ENCODE peak calls at places on chromosomes 16 and 17, in four cellular contexts. One of them, this sample, is unnamed.

GRCh38 chr16:50684823-50685455 is 3.8 kb upstream of the SNX20 start:
- DNase-seq in body of pancreas: peak; percentile 34
- DNase-seq in A549: no peak
- DNase-seq in HCT116: no peak
- DNase-seq in this sample: no peak

GRCh38 chr16:87527055-87527724 is 34.4 kb upstream of the ZCCHC14 start:
- DNase-seq in A549: no peak
- DNase-seq in HCT116: no peak
- DNase-seq in body of pancreas: no peak
- DNase-seq in this sample: no peak

GRCh38 chr17:78722101-78722761 is 59.8 kb downstream of the CYTH1 start:
- DNase-seq in body of pancreas: no peak
- DNase-seq in HCT116: no peak
- DNase-seq in A549: no peak
- DNase-seq in this sample: no peak

GRCh38 chr17:34503804-34504203 is 75.6 kb upstream of the TMEM132E start:
- DNase-seq in HCT116: no peak
- DNase-seq in A549: no peak
- DNase-seq in body of pancreas: peak; percentile 42
- DNase-seq in this sample: no peak

GRCh38 chr16:86884256-86884655 is 305.9 kb downstream of the FOXL1 start:
- DNase-seq in A549: no peak
- DNase-seq in body of pancreas: no peak
- DNase-seq in HCT116: no peak
- DNase-seq in this sample: no peak

GRCh38 chr16:89046491-89046890 is 47.2 kb upstream of the ACSF3 start:
- DNase-seq in A549: no peak
- DNase-seq in HCT116: no peak
- DNase-seq in body of pancreas: no peak
- DNase-seq in this sample: no peak

GRCh38 chr16:77359065-77359502 is 75.8 kb downstream of the ADAMTS18 start:
- DNase-seq in body of pancreas: no peak
- DNase-seq in A549: peak; percentile 91
- DNase-seq in HCT116: no peak
- DNase-seq in this sample: no peak

GRCh38 chr16:84725481-84726078 is 25.8 kb downstream of the USP10 start:
- DNase-seq in A549: no peak
- DNase-seq in body of pancreas: no peak
- DNase-seq in HCT116: no peak
- DNase-seq in this sample: no peak

GRCh38 chr16:67555795-67556212 is 6.5 kb upstream of the CTCF start:
- DNase-seq in HCT116: peak; percentile 16
- DNase-seq in A549: no peak
- DNase-seq in body of pancreas: no peak
- DNase-seq in this sample: no peak

GRCh38 chr16:49854227-49855203 is 1.4 kb downstream of the ZNF423 start:
- DNase-seq in HCT116: no peak
- DNase-seq in body of pancreas: no peak
- DNase-seq in A549: no peak
- DNase-seq in this sample: no peak

GRCh38 chr17:35099929-35100328 is 19.7 kb downstream of the RAD51D start:
- DNase-seq in HCT116: no peak
- DNase-seq in A549: no peak
- DNase-seq in body of pancreas: no peak
- DNase-seq in this sample: no peak

GRCh38 chr16:64907844-64908243 is 214.0 kb downstream of the CDH11 start:
- DNase-seq in HCT116: no peak
- DNase-seq in A549: no peak
- DNase-seq in body of pancreas: peak; percentile 11
- DNase-seq in this sample: no peak

GRCh38 chr16:9235837-9236236 is 144.4 kb downstream of the HAPSTR1 start:
- DNase-seq in A549: no peak
- DNase-seq in HCT116: no peak
- DNase-seq in body of pancreas: no peak
- DNase-seq in this sample: no peak

GRCh38 chr17:39674702-39675389 is 6.6 kb downstream of the PNMT start:
- DNase-seq in HCT116: no peak
- DNase-seq in body of pancreas: peak; percentile 69
- DNase-seq in A549: peak; percentile 23
- DNase-seq in this sample: peak; percentile 90

GRCh38 chr17:4386406-4386805 is 19.9 kb upstream of the UBE2G1 start:
- DNase-seq in body of pancreas: no peak
- DNase-seq in A549: no peak
- DNase-seq in HCT116: no peak
- DNase-seq in this sample: no peak

GRCh38 chr16:48912360-48912759 is 302.4 kb upstream of the N4BP1 start:
- DNase-seq in A549: no peak
- DNase-seq in HCT116: no peak
- DNase-seq in body of pancreas: no peak
- DNase-seq in this sample: no peak

GRCh38 chr16:17177968-17178880 is 292.5 kb downstream of the XYLT1 start:
- DNase-seq in A549: no peak
- DNase-seq in HCT116: no peak
- DNase-seq in body of pancreas: no peak
- DNase-seq in this sample: no peak

GRCh38 chr17:1568950-1569810 is 6.6 kb upstream of the PITPNA start:
- DNase-seq in HCT116: no peak
- DNase-seq in body of pancreas: no peak
- DNase-seq in A549: no peak
- DNase-seq in this sample: no peak

GRCh38 chr17:910503-911194 is 68.9 kb downstream of the NXN start:
- DNase-seq in body of pancreas: no peak
- DNase-seq in HCT116: no peak
- DNase-seq in A549: no peak
- DNase-seq in this sample: no peak

GRCh38 chr16:17273142-17273561 is 197.6 kb downstream of the XYLT1 start:
- DNase-seq in A549: peak; percentile 48
- DNase-seq in body of pancreas: peak; percentile 58
- DNase-seq in HCT116: peak; percentile 69
- DNase-seq in this sample: no peak

GRCh38 chr16:25035494-25036405 is 20.6 kb upstream of the ARHGAP17 start:
- DNase-seq in body of pancreas: no peak
- DNase-seq in A549: no peak
- DNase-seq in HCT116: no peak
- DNase-seq in this sample: no peak

GRCh38 chr17:51461578-51462004 is 201.2 kb downstream of the UTP18 start:
- DNase-seq in HCT116: peak; percentile 78
- DNase-seq in A549: peak; percentile 81
- DNase-seq in body of pancreas: peak; percentile 65
- DNase-seq in this sample: no peak

GRCh38 chr16:4682616-4683254 is 10.6 kb upstream of the NUDT16L1 start:
- DNase-seq in A549: peak; percentile 50
- DNase-seq in HCT116: no peak
- DNase-seq in body of pancreas: no peak
- DNase-seq in this sample: peak; percentile 63

GRCh38 chr17:15651583-15652110 is 32.1 kb upstream of the FBXW10B start:
- DNase-seq in A549: peak; percentile 99
- DNase-seq in HCT116: peak; percentile 95
- DNase-seq in body of pancreas: peak; percentile 87
- DNase-seq in this sample: peak; percentile 80

GRCh38 chr16:67547423-67548264 is 14.7 kb upstream of the CTCF start:
- DNase-seq in body of pancreas: no peak
- DNase-seq in HCT116: no peak
- DNase-seq in A549: no peak
- DNase-seq in this sample: no peak

GRCh38 chr16:54193656-54194007 is 93.0 kb downstream of the IRX3 start:
- DNase-seq in A549: peak; percentile 68
- DNase-seq in HCT116: peak; percentile 59
- DNase-seq in body of pancreas: peak; percentile 57
- DNase-seq in this sample: peak; percentile 85

GRCh38 chr16:10326647-10327046 is 59.2 kb upstream of the ATF7IP2 start:
- DNase-seq in HCT116: no peak
- DNase-seq in A549: no peak
- DNase-seq in body of pancreas: no peak
- DNase-seq in this sample: no peak
- H3K4me1 ChIP-seq in HCT116: peaks cover 8% of the 10 kb centered on the region
- H3K4me1 ChIP-seq in A549: no peaks in the 10 kb centered on the region
- H3K4me1 ChIP-seq in body of pancreas: peaks cover 23% of the 10 kb centered on the region
- H3K4me1 ChIP-seq in this sample: no peaks in the 10 kb centered on the region

GRCh38 chr17:13647551-13647950 is 45.8 kb upstream of the HS3ST3A1 start:
- DNase-seq in A549: no peak
- DNase-seq in body of pancreas: no peak
- DNase-seq in HCT116: no peak
- DNase-seq in this sample: no peak
- TF ChIP-seq CTCF in A549: no peak
- TF ChIP-seq CTCF in body of pancreas: no peak
- TF ChIP-seq CTCF in HCT116: no peak
- TF ChIP-seq CTCF in this sample: no peak

DNA sequence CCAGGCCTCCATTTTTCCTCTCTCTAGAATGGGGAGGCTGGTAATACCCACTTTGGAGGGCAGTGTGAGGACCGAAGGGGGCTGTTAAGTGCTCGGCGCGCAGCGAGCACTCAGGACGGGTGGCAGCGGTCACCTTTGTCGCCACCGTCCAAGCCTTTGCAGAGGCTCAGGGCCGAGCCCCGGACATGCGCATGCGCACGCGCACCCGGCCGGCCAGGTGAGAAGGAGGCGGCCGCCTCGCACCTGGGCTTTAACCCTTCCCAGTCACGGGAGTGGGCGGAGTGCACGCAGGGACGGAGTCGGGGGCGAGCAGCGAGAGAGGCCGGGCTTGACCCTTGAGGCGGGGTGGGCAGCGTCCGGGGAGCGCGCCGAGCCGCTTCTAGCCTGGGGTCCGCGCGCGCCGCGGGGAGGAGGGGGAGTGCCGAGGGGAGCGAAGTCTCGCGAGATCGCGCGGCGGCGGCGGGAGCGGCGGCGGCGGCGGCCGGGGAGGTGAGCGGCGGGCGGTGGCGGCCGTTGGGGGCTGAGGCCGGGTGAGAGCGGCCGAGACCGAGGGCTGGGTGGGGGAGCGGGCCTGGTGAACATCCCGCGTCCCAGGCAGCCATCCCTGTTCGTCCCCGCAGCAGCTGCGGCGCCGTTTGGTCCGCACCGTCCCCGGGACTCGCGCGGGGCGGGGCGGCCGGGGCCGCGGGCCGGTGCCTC is at the start of gene MRTFB:
- DNase-seq in A549: peak; percentile 74
- DNase-seq in body of pancreas: peak; percentile 87
- DNase-seq in HCT116: peak; percentile 55
- DNase-seq in this sample: peak; percentile 78
- TF ChIP-seq POLR2A in A549: peak; percentile 49
- TF ChIP-seq POLR2A in body of pancreas: peak; percentile 43
- TF ChIP-seq POLR2A in HCT116: peak; percentile 51
- TF ChIP-seq POLR2A in this sample: no peak

GRCh38 chr16:11355862-11356261 is 10.6 kb downstream of the RMI2 start:
- DNase-seq in HCT116: no peak
- DNase-seq in A549: no peak
- DNase-seq in body of pancreas: no peak
- DNase-seq in this sample: no peak
- H3K4me1 ChIP-seq in HCT116: peaks cover 44% of the 10 kb centered on the region
- H3K4me1 ChIP-seq in A549: peaks cover 18% of the 10 kb centered on the region
- H3K4me1 ChIP-seq in body of pancreas: peaks cover 32% of the 10 kb centered on the region
- H3K4me1 ChIP-seq in this sample: no peaks in the 10 kb centered on the region

This sample was measured in breast epithelium.